ENCODE peak calls at places on chromosomes 16 and 17, in five cellular contexts. I is uterus, F is tibial nerve, V is adrenal gland, M is stomach. J is an unnamed sample.

GRCh38 chr17:4366312-4367063 is at the start of gene UBE2G1:
- DNase-seq in I (peak), F (peak), V (peak), M (peak), J (peak)

GRCh38 chr17:79587945-79588344 is 22.9 kb downstream of the RBFOX3 start:
- DNase-seq in I (no peak), F (no peak), V (no peak), M (no peak), J (no peak)

GRCh38 chr16:12252616-12253015 is 276.1 kb downstream of the SNX29 start:
- DNase-seq in I (no peak), F (no peak), V (no peak), M (no peak), J (no peak)

GRCh38 chr17:77869665-77870132 is 88.8 kb upstream of the TNRC6C start:
- DNase-seq in I (no peak), F (no peak), V (no peak), M (peak), J (no peak)

GRCh38 chr16:8647721-8648318 is 26.3 kb downstream of the METTL22 start:
- DNase-seq in I (no peak), F (no peak), V (no peak), M (no peak), J (no peak)

GRCh38 chr17:81905424-81905875 is 3.4 kb downstream of the NPB start:
- DNase-seq in I (no peak), F (no peak), V (no peak), M (no peak), J (no peak)

GRCh38 chr16:529012-529575 is 1.6 kb downstream of the CAPN15 start:
- DNase-seq in I (no peak), F (no peak), V (no peak), M (no peak), J (no peak)

GRCh38 chr16:55710466-55710865 is 54.7 kb downstream of the SLC6A2 start:
- DNase-seq in I (no peak), F (no peak), V (no peak), M (no peak), J (no peak)

GRCh38 chr17:73091770-73092517 is 544 bp downstream of the SLC39A11 start:
- DNase-seq in I (peak), F (no peak), V (peak), M (peak), J (no peak)

GRCh38 chr16:556479-557173 is 3.6 kb upstream of the PRR35 start:
- DNase-seq in I (no peak), F (no peak), V (no peak), M (no peak), J (no peak)

GRCh38 chr16:23905027-23905426 is 69.2 kb downstream of the PRKCB start:
- DNase-seq in I (peak), F (no peak), V (no peak), M (no peak), J (no peak)

GRCh38 chr16:4760221-4760910 is 6.6 kb downstream of the ZNF500 start:
- DNase-seq in I (no peak), F (no peak), V (no peak), M (no peak), J (no peak)
- TF ChIP-seq CTCF in I (no peak), F (no peak), V (no peak), M (no peak), J (no peak)

GRCh38 chr17:41801374-41802062 is 10.2 kb downstream of the P3H4 start:
- DNase-seq in I (peak), F (peak), V (peak), M (peak), J (peak)

GRCh38 chr17:41799366-41799765 is 12.4 kb downstream of the P3H4 start:
- DNase-seq in I (no peak), F (no peak), V (no peak), M (no peak), J (no peak)

GRCh38 chr17:41797377-41797776 is 10.9 kb upstream of the JUP start:
- DNase-seq in I (no peak), F (no peak), V (no peak), M (no peak), J (no peak)

GRCh38 chr17:41802961-41803682 is 8.6 kb downstream of the P3H4 start:
- DNase-seq in I (no peak), F (no peak), V (no peak), M (no peak), J (no peak)

GRCh38 chr17:41800601-41801373 is 11.0 kb downstream of the P3H4 start:
- DNase-seq in I (peak), F (no peak), V (no peak), M (peak), J (no peak)
- TF ChIP-seq POLR2A in I (no peak), F (no peak), V (no peak), M (no peak), J (no peak)

DNA sequence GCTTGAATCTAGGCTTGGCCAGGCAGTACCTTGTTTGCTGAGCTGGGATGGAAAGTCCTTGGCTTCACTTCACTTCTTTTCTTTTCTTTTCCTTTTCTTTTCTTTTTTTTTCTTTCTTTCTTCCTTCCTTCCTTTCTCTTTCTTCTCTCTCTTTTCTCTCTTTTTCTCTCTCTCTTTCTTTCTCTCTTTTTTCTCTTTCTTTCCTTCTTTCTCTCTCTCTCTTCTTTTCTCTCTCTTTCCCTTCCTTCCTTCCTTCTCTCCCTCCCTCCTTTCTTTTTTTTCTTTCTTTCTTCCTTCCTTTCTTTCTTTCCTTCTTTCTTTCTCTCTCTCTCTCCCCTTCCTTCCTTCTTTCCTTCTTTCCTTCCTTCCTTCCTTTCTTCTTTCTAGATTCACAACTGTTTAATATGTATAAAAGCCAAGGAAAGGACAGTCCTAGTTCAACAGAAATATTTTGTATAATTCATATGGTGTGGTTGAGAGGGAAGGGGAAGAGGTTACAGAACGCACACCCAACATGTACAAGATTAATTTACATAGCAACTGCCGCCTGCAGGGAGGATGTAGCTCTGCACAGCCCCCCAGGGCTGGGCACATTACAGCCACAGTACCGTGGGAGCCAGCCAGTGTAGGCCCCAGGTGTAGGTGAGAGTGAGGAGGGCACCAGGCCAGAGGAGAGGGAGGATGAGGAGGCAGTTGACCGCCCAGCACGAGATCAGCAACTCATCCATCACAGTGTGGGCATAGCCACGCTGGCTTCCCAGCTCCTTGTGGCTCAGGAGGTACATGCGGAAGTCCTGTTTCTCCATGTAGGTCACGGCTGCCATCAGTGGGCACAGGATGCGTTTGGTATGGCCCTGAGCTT is 9.7 kb upstream of the ITGB3 start:
- DNase-seq in I (no peak), F (no peak), V (no peak), M (no peak), J (no peak)
- TF ChIP-seq CTCF in I (no peak), F (no peak), V (no peak), M (no peak), J (no peak)

DNA sequence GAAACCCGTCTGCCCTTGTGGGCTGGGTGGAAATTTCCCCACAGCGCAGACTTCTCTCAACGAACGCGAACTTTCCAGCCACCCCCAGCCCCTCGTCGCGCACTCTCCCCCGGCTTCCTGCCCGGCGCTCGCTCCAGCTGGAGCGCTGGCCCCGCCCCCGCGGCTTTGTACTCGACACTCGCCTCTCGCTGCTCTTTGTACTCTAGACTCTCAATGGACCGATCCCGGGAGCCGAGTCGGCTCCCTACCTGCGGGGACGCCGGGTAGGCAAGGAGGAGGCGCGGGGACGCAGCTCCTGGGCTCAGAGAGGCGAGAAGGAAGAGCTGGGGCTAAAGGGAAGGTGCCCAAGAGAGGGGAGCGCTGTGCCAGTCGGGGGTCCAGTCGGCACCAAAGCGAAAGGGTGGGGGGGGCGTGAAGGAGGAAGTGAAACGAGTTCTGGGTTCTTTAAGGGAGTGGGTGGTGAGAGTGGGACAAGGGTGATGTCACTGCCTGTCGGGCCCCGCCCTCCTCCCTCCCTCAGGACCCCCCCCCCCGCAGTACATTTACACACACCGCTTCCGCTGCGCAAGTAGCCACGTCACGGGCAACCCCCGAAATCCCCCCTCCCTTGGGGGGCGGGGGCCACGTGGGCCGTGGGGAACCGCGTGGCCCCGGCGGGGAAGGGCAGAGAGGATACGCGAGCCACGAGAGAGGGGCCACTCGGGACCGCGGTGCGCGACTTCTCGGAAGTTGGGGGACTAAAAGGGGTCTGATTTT is 9.7 kb downstream of the KDM6B start:
- DNase-seq in I (peak), F (peak), V (peak), M (peak), J (peak)
- TF ChIP-seq POLR2A in I (no peak), F (peak), V (peak), M (no peak), J (peak)

GRCh38 chr17:70144260-70144846 is 25.0 kb upstream of the KCNJ2 start:
- DNase-seq in I (no peak), F (no peak), V (no peak), M (no peak), J (no peak)
- TF ChIP-seq CTCF in I (peak), F (peak), V (peak), M (peak), J (peak)

GRCh38 chr17:55237826-55238196 is 26.9 kb upstream of the HLF start:
- DNase-seq in I (no peak), F (no peak), V (no peak), M (no peak), J (no peak)

GRCh38 chr17:55238931-55239297 is 25.8 kb upstream of the HLF start:
- DNase-seq in I (no peak), F (no peak), V (peak), M (no peak), J (no peak)

GRCh38 chr17:55237268-55237667 is 27.5 kb upstream of the HLF start:
- DNase-seq in I (no peak), F (no peak), V (no peak), M (no peak), J (no peak)

GRCh38 chr17:55241097-55241496 is 23.7 kb upstream of the HLF start:
- DNase-seq in I (no peak), F (no peak), V (no peak), M (no peak), J (no peak)

DNA sequence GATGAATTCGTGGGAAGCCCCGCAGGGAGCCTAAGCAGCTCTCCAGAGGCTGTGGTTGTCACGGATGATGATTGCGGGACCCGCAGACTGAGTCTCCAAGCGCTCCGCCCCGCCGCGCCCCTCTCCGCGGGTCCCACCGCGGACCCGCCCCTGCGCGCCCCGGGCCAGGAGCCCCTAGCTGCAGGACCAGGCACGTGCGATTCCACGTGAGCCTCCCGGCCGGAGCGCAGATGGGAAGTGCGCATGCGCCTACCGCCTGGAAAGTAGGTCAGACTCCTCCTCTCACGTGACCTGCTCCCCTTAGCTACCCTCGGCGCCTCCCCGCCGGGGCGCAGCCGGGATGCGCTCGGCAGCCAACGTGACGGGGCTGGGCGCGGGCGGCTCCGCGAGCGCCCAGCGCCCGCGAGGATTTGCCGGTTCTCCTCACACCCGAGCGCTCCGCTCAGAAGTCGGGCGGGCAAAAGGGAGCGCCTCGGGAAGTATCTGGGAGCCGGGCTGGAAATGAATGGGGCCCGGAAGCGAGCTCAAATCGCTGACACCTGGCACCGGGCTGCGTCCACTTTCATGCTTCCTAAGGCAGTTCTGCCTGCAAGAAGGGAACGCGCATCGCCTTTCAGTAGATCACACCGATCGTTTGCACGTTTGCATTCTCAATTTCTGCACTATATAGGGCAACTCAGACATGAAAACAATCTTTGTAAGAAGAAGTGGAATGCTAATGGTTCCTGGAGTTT is 26.4 kb upstream of the HLF start:
- DNase-seq in I (peak), F (peak), V (peak), M (peak), J (peak)
- TF ChIP-seq POLR2A in I (peak), F (no peak), V (no peak), M (no peak), J (no peak)

DNA sequence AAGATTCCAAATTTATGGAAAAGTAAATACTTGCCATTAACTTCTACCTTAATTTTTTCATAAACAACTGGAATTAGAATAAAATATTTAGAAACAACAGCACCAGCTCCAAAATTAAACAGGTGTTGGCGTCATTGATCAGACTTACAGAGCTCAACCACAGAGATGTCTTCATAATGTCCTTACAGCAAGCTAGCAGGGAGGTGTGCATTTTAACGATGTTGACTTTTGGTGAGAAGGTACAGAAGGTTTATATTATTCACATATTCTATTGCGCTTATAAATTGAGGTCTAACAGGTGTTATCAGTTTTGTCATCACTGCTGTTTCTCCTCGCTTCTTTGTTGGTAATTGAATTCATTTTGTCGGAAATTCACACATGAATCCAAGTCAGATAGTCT is 226.2 kb upstream of the CA10 start:
- DNase-seq in I (no peak), F (no peak), V (no peak), M (no peak), J (no peak)
- TF ChIP-seq CTCF in I (no peak), F (no peak), V (no peak), M (no peak), J (no peak)

GRCh38 chr17:44556114-44556853 is 1.0 kb upstream of the FZD2 start:
- DNase-seq in I (peak), F (no peak), V (no peak), M (peak), J (no peak)

GRCh38 chr17:44558349-44559287 is 1.3 kb downstream of the FZD2 start:
- DNase-seq in I (peak), F (no peak), V (no peak), M (no peak), J (no peak)

GRCh38 chr17:44559288-44560249 is 2.3 kb downstream of the FZD2 start:
- DNase-seq in I (no peak), F (no peak), V (no peak), M (no peak), J (no peak)

GRCh38 chr17:44556854-44557606 is at the start of gene FZD2:
- DNase-seq in I (peak), F (peak), V (peak), M (peak), J (peak)

GRCh38 chr17:44557653-44558285 is 485 bp downstream of the FZD2 start:
- DNase-seq in I (peak), F (no peak), V (peak), M (peak), J (no peak)
- TF ChIP-seq POLR2A in I (no peak), F (no peak), V (no peak), M (no peak), J (no peak)

DNA sequence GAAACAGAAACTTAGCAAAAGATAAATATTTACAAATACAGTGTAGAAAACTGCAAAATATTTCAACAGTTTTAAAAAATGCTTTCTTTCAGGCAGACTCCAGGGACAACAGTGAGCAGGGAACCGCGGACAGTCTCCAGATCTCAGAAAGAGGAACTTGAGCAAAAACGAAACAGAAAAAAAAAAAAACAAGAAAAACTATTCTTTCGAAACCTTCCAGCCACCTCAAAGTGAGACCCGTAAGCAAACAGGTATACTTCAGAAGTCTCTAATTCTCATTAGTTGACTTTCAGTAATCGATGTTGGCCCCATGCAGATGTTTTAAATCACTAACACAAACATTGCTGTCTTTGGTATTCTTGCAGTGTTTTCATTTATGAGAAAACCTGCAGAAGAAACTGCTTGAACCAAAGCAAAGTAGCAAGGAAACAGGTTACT is 15.7 kb upstream of the CCL1 start:
- DNase-seq in I (no peak), F (no peak), V (peak), M (no peak), J (no peak)
- TF ChIP-seq CTCF in I (no peak), F (no peak), V (no peak), M (no peak), J (no peak)

J was measured in esophagus muscularis mucosa.